ENCODE peak calls at places on chromosomes 13 and 19, in nine cellular contexts. V, D, C, F, W, E, B, X and Q are unnamed samples.
A peak's percentile ranks its signal among the peaks of the same experiment; 100 is the strongest.

GRCh38 chr19:51359294-51359693 is 6.9 kb downstream of the ETFB start:
- DNase-seq in C (no peak), X (no peak), W (no peak), V (no peak), E (no peak), D (no peak), B (no peak), F (peak; percentile 14), Q (no peak)

GRCh38 chr19:632228-633067 is 889 bp downstream of the POLRMT start:
- DNase-seq in W (peak; percentile 42), B (no peak), D (no peak), X (peak; percentile 78), E (no peak), C (no peak), F (no peak), V (no peak), Q (peak; percentile 90)

GRCh38 chr19:17475541-17476115 is 5.3 kb downstream of the SLC27A1 start:
- DNase-seq in D (peak; percentile 91), X (peak; percentile 90), V (peak; percentile 87), C (peak; percentile 82), E (peak; percentile 86), B (no peak), F (peak; percentile 56), W (peak; percentile 41), Q (no peak)

GRCh38 chr19:55244004-55244680 is 14.7 kb downstream of the PPP6R1 start:
- DNase-seq in X (no peak), W (no peak), F (no peak), C (peak; percentile 2), E (no peak), D (no peak), V (peak; percentile 15), B (no peak), Q (no peak)

GRCh38 chr19:46624958-46625661 is at the start of gene PTGIR:
- DNase-seq in C (peak; percentile 46), B (peak; percentile 55), X (peak; percentile 80), V (peak; percentile 91), D (no peak), W (no peak), E (no peak), F (peak; percentile 81), Q (peak; percentile 64)

GRCh38 chr13:98909016-98909415 is 68.8 kb downstream of the DOCK9 start:
- DNase-seq in V (no peak), B (no peak), W (no peak), F (no peak), D (no peak), C (no peak), E (no peak), X (no peak), Q (no peak)

GRCh38 chr13:111552891-111553637 is 232.6 kb downstream of the TEX29 start:
- DNase-seq in B (no peak), X (no peak), V (no peak), C (no peak), E (no peak), F (no peak), D (no peak), W (no peak), Q (no peak)

GRCh38 chr13:44199627-44200207 is 173.9 kb upstream of the SERP2 start:
- DNase-seq in E (no peak), X (no peak), D (no peak), V (peak; percentile 86), B (no peak), W (no peak), F (no peak), C (peak; percentile 29), Q (no peak)